ENCODE peak calls at places on chromosomes 7 and 10, in ten cellular contexts. X is glutamatergic neuron; L is AG09309; J is HCT116; H is lower lobe of right lung; V is RWPE1; W is suprapubic skin; I is fibroblast of pulmonary artery; Y is CD4-positive, alpha-beta T cell; M is astrocyte of the spinal cord. T is an unnamed sample.

GRCh38 chr10:78359641-78360091 is 326.0 kb downstream of the RPS24 start:
- DNase-seq in V (no peak), Y (no peak), I (no peak), L (no peak), X (no peak), W (no peak), M (no peak), H (no peak), J (no peak), T (peak; percentile 48)

GRCh38 chr7:45184326-45185027 is 26.9 kb downstream of the RAMP3 start:
- DNase-seq in I (no peak), Y (no peak), V (no peak), J (no peak), H (no peak), W (peak; percentile 29), L (no peak), X (no peak), M (no peak), T (no peak)

GRCh38 chr7:142303650-142304049 is 45.8 kb upstream of the PRSS58 start:
- DNase-seq in H (no peak), L (no peak), Y (no peak), V (no peak), J (peak; percentile 18), I (no peak), W (no peak), M (no peak), X (no peak), T (peak; percentile 18)

GRCh38 chr10:27998178-27998953 is 513 bp downstream of the ODAD2 start:
- DNase-seq in M (peak; percentile 57), H (peak; percentile 55), Y (peak; percentile 5), X (peak; percentile 50), L (no peak), I (no peak), J (no peak), V (peak; percentile 11), W (no peak), T (peak; percentile 65)

GRCh38 chr7:106071356-106071998 is 40.6 kb downstream of the SYPL1 start:
- DNase-seq in I (peak; percentile 25), X (no peak), M (no peak), L (no peak), V (peak; percentile 43), H (peak; percentile 62), W (no peak), J (no peak), Y (peak; percentile 37), T (no peak)

GRCh38 chr7:127440206-127440605 is 47.7 kb upstream of the ZNF800 start:
- DNase-seq in W (no peak), V (no peak), Y (no peak), M (no peak), X (no peak), H (no peak), L (no peak), I (no peak), J (no peak), T (no peak)

GRCh38 chr10:117680611-117681010 is 138.1 kb downstream of the EMX2 start:
- DNase-seq in W (no peak), J (no peak), I (no peak), M (no peak), L (no peak), V (no peak), H (no peak), Y (no peak), X (no peak), T (no peak)

GRCh38 chr7:27173412-27174076 is 576 bp downstream of the HOXA10 start:
- DNase-seq in W (peak; percentile 74), J (no peak), Y (no peak), X (peak; percentile 18), H (peak; percentile 48), I (no peak), V (no peak), L (no peak), M (no peak), T (peak; percentile 33)

GRCh38 chr7:110347091-110347490 is 743.8 kb upstream of the LRRN3 start:
- DNase-seq in M (no peak), I (no peak), L (no peak), J (no peak), W (no peak), H (no peak), X (no peak), Y (no peak), V (no peak), T (no peak)

GRCh38 chr7:136637826-136638225 is 230.6 kb upstream of the CHRM2 start:
- DNase-seq in H (no peak), J (no peak), L (no peak), V (no peak), X (no peak), Y (no peak), I (no peak), W (no peak), M (peak; percentile 9), T (no peak)

GRCh38 chr7:77727936-77728701 is 31.9 kb downstream of the RSBN1L start:
- DNase-seq in Y (peak; percentile 8), X (peak; percentile 24), J (no peak), L (no peak), W (no peak), M (peak; percentile 38), I (peak; percentile 47), H (no peak), V (peak; percentile 20), T (no peak)

GRCh38 chr10:110500515-110500905 is 2.8 kb downstream of the DUSP5 start:
- DNase-seq in I (peak; percentile 68), L (no peak), V (peak; percentile 79), Y (no peak), J (no peak), H (no peak), W (no peak), M (peak; percentile 76), X (no peak), T (no peak)

GRCh38 chr10:73781879-73782748 is at the start of gene CHCHD1:
- DNase-seq in L (peak; percentile 39), I (peak; percentile 89), Y (peak; percentile 89), V (peak; percentile 89), W (peak; percentile 97), M (peak; percentile 89), H (peak; percentile 95), J (peak; percentile 76), X (peak; percentile 97), T (peak; percentile 97)
- TF ChIP-seq CTCF in L (no peak), I (no peak), Y (no peak), V (no peak), W (no peak), M (no peak), H (no peak), J (no peak), X (no peak), T (no peak)

DNA sequence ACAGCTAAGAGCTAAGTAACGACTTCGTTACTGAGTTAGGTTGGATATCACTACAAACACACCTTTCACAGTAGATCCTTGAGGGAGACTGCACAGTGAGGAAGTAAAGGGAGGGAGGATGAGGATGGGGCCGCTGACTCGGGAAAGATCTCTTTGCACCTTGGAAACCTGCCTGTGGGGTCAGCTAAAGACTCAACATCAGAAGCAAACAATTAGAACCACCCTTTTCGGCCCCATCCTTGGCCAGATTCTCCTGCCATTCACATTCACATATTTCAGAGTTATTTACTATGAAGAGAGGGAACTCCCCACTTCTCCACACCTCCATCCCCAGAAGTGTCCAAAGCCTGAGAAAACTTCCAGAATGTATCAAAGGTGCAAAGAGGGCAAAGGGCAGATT is 47.1 kb downstream of the CLEC2L start:
- DNase-seq in V (no peak), I (no peak), Y (no peak), M (no peak), X (no peak), H (no peak), L (no peak), J (no peak), W (peak; percentile 18), T (no peak)
- TF ChIP-seq CTCF in V (no peak), I (no peak), Y (no peak), M (no peak), X (no peak), H (no peak), L (no peak), J (no peak), W (no peak), T (no peak)

GRCh38 chr7:25823571-25823970 is 328.4 kb upstream of the NFE2L3 start:
- DNase-seq in I (no peak), V (no peak), M (no peak), H (no peak), X (no peak), J (no peak), L (no peak), W (no peak), Y (no peak), T (no peak)

GRCh38 chr7:25821225-25821624 is 330.8 kb upstream of the NFE2L3 start:
- DNase-seq in H (no peak), X (no peak), V (no peak), Y (no peak), M (no peak), I (no peak), L (no peak), W (no peak), J (no peak), T (no peak)

GRCh38 chr7:25815711-25816110 is 336.3 kb upstream of the NFE2L3 start:
- DNase-seq in I (no peak), J (no peak), Y (no peak), V (no peak), X (no peak), L (no peak), M (no peak), H (no peak), W (no peak), T (no peak)

GRCh38 chr7:25822823-25823222 is 329.2 kb upstream of the NFE2L3 start:
- DNase-seq in I (no peak), M (no peak), X (no peak), Y (no peak), J (no peak), W (no peak), V (no peak), L (no peak), H (no peak), T (no peak)

GRCh38 chr7:25820432-25821040 is 331.5 kb upstream of the NFE2L3 start:
- DNase-seq in J (peak; percentile 18), L (no peak), W (no peak), Y (no peak), M (no peak), H (no peak), V (peak; percentile 30), X (peak; percentile 30), I (no peak), T (no peak)
- TF ChIP-seq CTCF in J (peak; percentile 83), L (peak; percentile 45), W (peak; percentile 19), Y (no peak), M (peak; percentile 52), H (peak; percentile 22), V (peak; percentile 40), X (peak; percentile 67), I (peak; percentile 45), T (peak; percentile 45)

GRCh38 chr10:64102264-64102633 is 581.0 kb downstream of the REEP3 start:
- DNase-seq in Y (no peak), I (no peak), V (no peak), J (no peak), W (no peak), H (no peak), L (no peak), M (no peak), X (no peak), T (no peak)
- TF ChIP-seq CTCF in Y (no peak), I (no peak), V (no peak), J (no peak), W (no peak), H (no peak), L (no peak), M (no peak), X (no peak), T (no peak)

DNA sequence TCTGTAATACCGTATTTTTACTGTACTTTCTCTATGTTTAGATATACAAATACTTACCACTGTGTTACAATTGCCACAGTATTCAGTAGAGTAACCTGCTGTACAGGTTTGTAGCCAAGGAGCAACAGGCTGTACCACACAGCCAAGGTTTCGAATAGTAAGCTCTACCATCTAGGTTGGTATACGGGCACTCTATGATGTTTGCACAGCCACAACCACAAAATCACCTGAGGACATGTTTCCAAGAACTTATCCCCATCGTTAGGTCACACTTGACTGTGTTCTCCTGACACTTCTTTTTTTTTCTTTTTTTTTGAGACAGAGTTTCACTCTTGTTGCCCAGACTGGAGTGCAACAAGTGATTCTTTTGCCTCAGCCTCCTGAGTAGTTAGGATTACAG is 134.6 kb upstream of the TRIM24 start:
- DNase-seq in I (no peak), Y (no peak), W (no peak), L (no peak), M (no peak), V (no peak), J (no peak), H (no peak), X (no peak), T (no peak)
- TF ChIP-seq CTCF in I (no peak), Y (no peak), W (no peak), L (no peak), M (no peak), V (no peak), J (no peak), H (no peak), X (no peak), T (no peak)